ENCODE peak calls at places on chromosome 21, in four cellular contexts. One of them, this sample, is unnamed.

GRCh38 chr21:46393941-46394818 is 64.5 kb upstream of the DIP2A start:
- DNase-seq in pancreas: no peak
- DNase-seq in A549: no peak
- DNase-seq in colonic mucosa: no peak
- DNase-seq in this sample: no peak

GRCh38 chr21:32073593-32073992 is 200.8 kb downstream of the HUNK start:
- DNase-seq in pancreas: no peak
- DNase-seq in A549: no peak
- DNase-seq in colonic mucosa: no peak
- DNase-seq in this sample: no peak

GRCh38 chr21:36350282-36350910 is 30.4 kb downstream of the MORC3 start:
- DNase-seq in pancreas: no peak
- DNase-seq in A549: no peak
- DNase-seq in colonic mucosa: no peak
- DNase-seq in this sample: no peak

GRCh38 chr21:43187715-43188114 is 18.9 kb downstream of the CRYAA start:
- DNase-seq in pancreas: no peak
- DNase-seq in A549: no peak
- DNase-seq in colonic mucosa: no peak
- DNase-seq in this sample: no peak

GRCh38 chr21:46131721-46132651 is 23.4 kb downstream of the FTCD start:
- DNase-seq in pancreas: peak; percentile 68
- DNase-seq in A549: no peak
- DNase-seq in colonic mucosa: no peak
- DNase-seq in this sample: peak; percentile 73

GRCh38 chr21:15841856-15842564 is 112.2 kb downstream of the USP25 start:
- DNase-seq in colonic mucosa: no peak
- DNase-seq in pancreas: no peak
- DNase-seq in A549: no peak
- DNase-seq in this sample: no peak

GRCh38 chr21:41290106-41290799 is 26.3 kb upstream of the FAM3B start:
- DNase-seq in pancreas: no peak
- DNase-seq in A549: no peak
- DNase-seq in colonic mucosa: no peak
- DNase-seq in this sample: no peak

GRCh38 chr21:43193088-43193650 is 24.4 kb downstream of the CRYAA start:
- DNase-seq in A549: no peak
- DNase-seq in pancreas: no peak
- DNase-seq in colonic mucosa: no peak
- DNase-seq in this sample: no peak

GRCh38 chr21:15749045-15749867 is 19.5 kb downstream of the USP25 start:
- DNase-seq in colonic mucosa: no peak
- DNase-seq in A549: no peak
- DNase-seq in pancreas: no peak
- DNase-seq in this sample: no peak

GRCh38 chr21:43029785-43030184 is 45.9 kb downstream of the CBS start:
- DNase-seq in colonic mucosa: no peak
- DNase-seq in A549: no peak
- DNase-seq in pancreas: no peak
- DNase-seq in this sample: no peak

GRCh38 chr21:38806942-38807284 is 1.2 kb downstream of the ETS2 start:
- DNase-seq in colonic mucosa: no peak
- DNase-seq in A549: no peak
- DNase-seq in pancreas: no peak
- DNase-seq in this sample: no peak

GRCh38 chr21:45562965-45563364 is 20.7 kb upstream of the SLC19A1 start:
- DNase-seq in A549: no peak
- DNase-seq in pancreas: no peak
- DNase-seq in colonic mucosa: peak; percentile 6
- DNase-seq in this sample: no peak

GRCh38 chr21:13937236-13937635 is 273.5 kb downstream of the LIPI start:
- DNase-seq in colonic mucosa: no peak
- DNase-seq in pancreas: peak; percentile 38
- DNase-seq in A549: no peak
- DNase-seq in this sample: peak; percentile 63

DNA sequence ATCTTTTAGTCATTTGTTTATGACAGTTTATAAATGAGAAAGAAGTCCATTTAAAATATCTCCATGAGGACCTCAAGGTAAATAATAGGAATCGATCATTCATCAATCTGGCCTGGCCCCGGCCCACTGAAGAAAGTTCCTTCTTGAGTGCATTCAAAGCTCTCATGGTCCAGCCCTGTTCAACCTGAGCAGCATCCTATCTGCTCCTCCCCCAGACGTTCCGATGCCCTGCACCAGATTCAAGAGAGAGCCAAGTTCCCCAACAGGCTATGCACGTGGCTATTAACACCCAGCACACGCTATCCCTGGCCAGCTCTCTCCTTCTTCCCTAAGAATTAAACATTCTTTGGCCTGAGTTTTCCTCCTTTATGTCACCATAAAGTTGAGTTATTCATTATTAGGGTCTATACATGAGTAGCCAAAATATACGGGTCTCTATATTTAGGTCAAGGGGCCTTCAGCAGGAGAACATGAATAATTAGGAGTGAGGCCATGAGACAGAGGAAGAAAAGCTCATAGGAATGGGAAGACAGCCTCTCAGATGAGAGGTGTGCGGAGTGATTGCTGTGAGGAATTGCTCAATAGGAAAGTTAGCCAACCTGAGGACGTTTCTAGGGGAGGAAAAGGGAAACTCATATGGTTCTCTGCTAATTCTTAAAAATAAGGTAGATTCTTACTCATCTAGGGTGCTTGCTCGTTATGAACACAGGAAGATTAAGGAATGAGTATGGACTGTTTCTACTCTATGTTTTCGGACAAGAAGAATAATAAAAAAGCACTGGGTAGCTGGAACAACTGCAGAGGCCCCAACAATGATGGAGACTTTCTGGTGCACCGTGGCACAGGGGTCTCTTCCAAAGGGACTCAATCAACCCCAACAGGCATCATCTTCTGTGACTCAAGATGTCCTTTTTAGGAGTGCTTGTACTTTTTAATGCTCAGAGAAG is 23.6 kb downstream of the RUNX1 start:
- DNase-seq in pancreas: no peak
- DNase-seq in colonic mucosa: no peak
- DNase-seq in A549: no peak
- DNase-seq in this sample: no peak
- H3K4me1 ChIP-seq in pancreas: no peaks in the 10 kb centered on the region
- H3K4me1 ChIP-seq in colonic mucosa: peaks cover 16% of the 10 kb centered on the region
- H3K4me1 ChIP-seq in A549: peaks cover 16% of the 10 kb centered on the region
- H3K4me1 ChIP-seq in this sample: no peaks in the 10 kb centered on the region

GRCh38 chr21:37384416-37384815 is 17.8 kb downstream of the DYRK1A start:
- DNase-seq in pancreas: no peak
- DNase-seq in A549: no peak
- DNase-seq in colonic mucosa: no peak
- DNase-seq in this sample: no peak
- H3K4me1 ChIP-seq in pancreas: peaks cover 32% of the 10 kb centered on the region
- H3K4me1 ChIP-seq in A549: peaks cover 31% of the 10 kb centered on the region
- H3K4me1 ChIP-seq in colonic mucosa: no peaks in the 10 kb centered on the region
- H3K4me1 ChIP-seq in this sample: peaks cover 14% of the 10 kb centered on the region

GRCh38 chr21:35048706-35049617 is at the start of gene RUNX1:
- DNase-seq in colonic mucosa: peak; percentile 50
- DNase-seq in A549: no peak
- DNase-seq in pancreas: no peak
- DNase-seq in this sample: no peak
- H3K4me1 ChIP-seq in colonic mucosa: peaks cover 5% of the 10 kb centered on the region
- H3K4me1 ChIP-seq in A549: peaks cover 40% of the 10 kb centered on the region
- H3K4me1 ChIP-seq in pancreas: no peaks in the 10 kb centered on the region
- H3K4me1 ChIP-seq in this sample: peaks cover 5% of the 10 kb centered on the region

DNA sequence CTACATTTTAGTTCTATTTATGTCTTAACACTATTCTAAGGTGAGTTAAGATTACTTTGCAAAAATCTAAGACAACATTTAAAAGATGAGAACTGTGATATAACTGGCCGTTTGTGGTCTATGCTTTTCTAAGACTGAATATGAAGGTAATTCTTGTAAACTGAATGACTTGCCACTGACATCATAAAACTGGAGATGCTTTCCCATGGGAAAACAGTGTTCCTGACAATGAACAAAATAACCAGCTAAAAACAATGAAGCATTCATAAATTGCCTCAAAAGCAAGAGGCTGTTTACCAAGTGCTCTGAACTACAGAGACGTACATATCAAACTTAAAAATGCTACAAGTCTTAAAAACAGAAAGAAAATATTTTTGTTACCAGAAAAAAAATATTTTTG is 54.7 kb downstream of the APP start:
- DNase-seq in A549: no peak
- DNase-seq in pancreas: no peak
- DNase-seq in colonic mucosa: no peak
- DNase-seq in this sample: no peak
- H3K4me1 ChIP-seq in A549: peaks cover 20% of the 10 kb centered on the region
- H3K4me1 ChIP-seq in pancreas: peaks cover 15% of the 10 kb centered on the region
- H3K4me1 ChIP-seq in colonic mucosa: no peaks in the 10 kb centered on the region
- H3K4me1 ChIP-seq in this sample: peaks cover 25% of the 10 kb centered on the region

DNA sequence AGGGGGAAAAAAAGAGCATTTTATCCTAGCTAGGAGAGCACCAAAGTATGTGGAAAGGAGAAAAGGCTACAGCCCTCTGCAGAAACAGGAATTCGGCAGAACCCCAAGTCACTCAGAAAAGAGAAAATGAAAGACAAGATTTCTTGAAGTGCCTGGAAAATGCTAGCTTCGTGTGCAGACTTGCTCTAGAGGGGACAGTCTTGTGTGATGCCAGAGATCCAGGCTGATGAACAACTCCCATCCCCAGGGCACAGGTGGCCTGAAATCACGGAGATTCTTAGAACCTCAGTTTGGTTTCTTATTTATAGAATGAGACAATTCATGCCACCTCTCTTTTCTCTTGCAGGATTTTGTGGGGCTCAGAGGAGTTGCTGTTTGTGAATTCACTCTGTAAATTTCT is 61.4 kb downstream of the RUNX1 start:
- DNase-seq in pancreas: no peak
- DNase-seq in A549: no peak
- DNase-seq in colonic mucosa: no peak
- DNase-seq in this sample: no peak
- H3K4me1 ChIP-seq in pancreas: no peaks in the 10 kb centered on the region
- H3K4me1 ChIP-seq in A549: peaks cover 12% of the 10 kb centered on the region
- H3K4me1 ChIP-seq in colonic mucosa: no peaks in the 10 kb centered on the region
- H3K4me1 ChIP-seq in this sample: peaks cover under 1% of the 10 kb centered on the region

This sample was measured in kidney.